ENCODE peak calls at places on chromosomes 11 and 22, in ten cellular contexts. B, L, Y, F, C, M, R, S, W and I are unnamed samples.

GRCh38 chr22:19910180-19910744 is 31.3 kb upstream of the COMT start:
- DNase-seq in L (no peak), B (no peak), Y (no peak), R (no peak), M (no peak), S (no peak), C (no peak), F (no peak), W (no peak), I (no peak)

GRCh38 chr11:120212926-120213325 is 2.1 kb downstream of the OAF start:
- DNase-seq in R (no peak), B (no peak), S (no peak), M (no peak), L (no peak), Y (no peak), W (no peak), C (no peak), F (no peak), I (no peak)

GRCh38 chr22:30857103-30857502 is 111.5 kb downstream of the MORC2 start:
- DNase-seq in R (no peak), F (peak), B (no peak), L (no peak), M (no peak), W (no peak), C (no peak), S (no peak), Y (peak), I (no peak)

GRCh38 chr11:114197799-114198500 is 98.2 kb upstream of the NNMT start:
- DNase-seq in F (peak), R (no peak), Y (no peak), M (no peak), S (peak), C (peak), L (no peak), W (peak), B (no peak), I (peak)

GRCh38 chr11:98069861-98070260 is 950.9 kb upstream of the CNTN5 start:
- DNase-seq in L (no peak), M (no peak), W (no peak), F (no peak), S (no peak), Y (no peak), B (no peak), R (no peak), C (no peak), I (no peak)

GRCh38 chr11:94658888-94659287 is 91.7 kb downstream of the PIWIL4 start:
- DNase-seq in M (no peak), F (no peak), R (no peak), Y (no peak), B (no peak), W (no peak), L (no peak), C (no peak), S (no peak), I (no peak)

GRCh38 chr11:19075636-19076035 is 15.1 kb upstream of the MRGPRX2 start:
- DNase-seq in W (no peak), B (no peak), M (no peak), F (no peak), Y (no peak), S (no peak), C (no peak), L (no peak), R (no peak), I (no peak)

GRCh38 chr11:120834686-120835225 is 189.1 kb upstream of the TBCEL start:
- DNase-seq in C (no peak), F (no peak), L (no peak), W (no peak), Y (no peak), B (no peak), R (no peak), M (no peak), S (no peak), I (no peak)

GRCh38 chr11:45885274-45885920 is at the start of gene MAPK8IP1:
- DNase-seq in F (no peak), L (no peak), M (peak), W (peak), S (peak), C (no peak), B (peak), Y (peak), R (peak), I (peak)

GRCh38 chr11:33996498-33997454 is 54.8 kb upstream of the CAPRIN1 start:
- DNase-seq in Y (peak), M (peak), L (peak), F (peak), R (peak), B (peak), S (peak), W (peak), C (peak), I (peak)

GRCh38 chr11:35663408-35663702 is 780 bp downstream of the TRIM44 start:
- DNase-seq in S (no peak), L (no peak), F (no peak), C (no peak), W (no peak), R (no peak), M (no peak), B (peak), Y (no peak), I (no peak)

GRCh38 chr22:38077096-38077495 is 6.9 kb downstream of the SLC16A8 start:
- DNase-seq in Y (no peak), F (no peak), S (no peak), M (no peak), B (no peak), C (no peak), R (no peak), W (no peak), L (no peak), I (no peak)